ENCODE peak calls at places on chromosomes 7 and 10, in four cellular contexts. M is stimulated activated naive CD8-positive, alpha-beta T cell treated with anti-CD3 and anti-CD28 coated beads, Interleukin-15, Interleukin-2, amounts not matched to agents 100 U/mL and 50 U/mL, for 24 hours; O is cardiac muscle cell; P is thoracic aorta. Q is an unnamed sample.

GRCh38 chr7:6481445-6481844 is 33.7 kb upstream of the DAGLB start:
- DNase-seq in P (no peak), O (no peak), M (no peak), Q (no peak)

GRCh38 chr7:94971051-94971867 is 63.9 kb downstream of the PPP1R9A start:
- DNase-seq in O (no peak), P (no peak), M (no peak), Q (no peak)

GRCh38 chr10:109456566-109457361 is 466.5 kb downstream of the XPNPEP1 start:
- DNase-seq in O (peak), M (no peak), P (no peak), Q (no peak)

GRCh38 chr10:118276727-118277126 is 65.4 kb downstream of the FAM204A start:
- DNase-seq in O (no peak), M (no peak), P (no peak), Q (no peak)

GRCh38 chr10:2985729-2986232 is 81.6 kb upstream of the PFKP start:
- DNase-seq in P (no peak), M (no peak), O (no peak), Q (peak)

GRCh38 chr10:9951481-9952257 is 1066.0 kb upstream of the CELF2 start:
- DNase-seq in O (peak), P (no peak), M (no peak), Q (no peak)

GRCh38 chr7:25963733-25964132 is 188.3 kb upstream of the NFE2L3 start:
- DNase-seq in M (no peak), O (no peak), P (no peak), Q (no peak)

GRCh38 chr10:96188911-96189310 is 58.8 kb downstream of the ZNF518A start:
- DNase-seq in P (no peak), O (no peak), M (no peak), Q (no peak)

GRCh38 chr7:101936223-101936611 is 118.8 kb downstream of the CUX1 start:
- DNase-seq in P (no peak), M (no peak), O (no peak), Q (no peak)

GRCh38 chr10:74050653-74051052 is 52.7 kb downstream of the VCL start:
- DNase-seq in M (no peak), P (no peak), O (no peak), Q (no peak)

Q was measured in lower leg skin.